ENCODE peak calls at places on chromosomes 2 and 18, in five cellular contexts. T is NCI-H2029; Z is stimulated activated effector memory CD8-positive, alpha-beta T cell treated with anti-CD3 and anti-CD28 coated beads, Interleukin-12 subunit alpha, Interleukin-12 subunit beta, amount 100 ng/mL, for 72 hours; S is posterior vena cava; E is activated naive CD8-positive, alpha-beta T cell treated with anti-CD3 and anti-CD28 coated beads, Interleukin-2, amount 10 ng/mL, durations not matched to agents 7 days and 5 days. X is an unnamed sample.

GRCh38 chr2:177797808-177798207 is 274.8 kb downstream of the PDE11A start:
- DNase-seq in T (no peak), Z (no peak), S (no peak), E (no peak), X (no peak)

GRCh38 chr18:63951302-63951705 is 2.2 kb downstream of the HMSD start:
- DNase-seq in T (no peak), Z (no peak), S (no peak), E (no peak), X (no peak)

GRCh38 chr18:2655954-2656236 is 369 bp downstream of the SMCHD1 start:
- DNase-seq in T (no peak), Z (no peak), S (no peak), E (no peak), X (no peak)

GRCh38 chr2:9174771-9175441 is 31.7 kb upstream of the ASAP2 start:
- DNase-seq in T (peak), Z (no peak), S (peak), E (no peak), X (no peak)

GRCh38 chr18:55875330-55875933 is 287.4 kb upstream of the TCF4 start:
- DNase-seq in T (no peak), Z (no peak), S (no peak), E (no peak), X (no peak)

GRCh38 chr2:20755132-20755800 is 67.6 kb downstream of the LDAH start:
- DNase-seq in T (no peak), Z (no peak), S (no peak), E (no peak), X (no peak)

GRCh38 chr2:112891333-112891950 is 19.5 kb upstream of the IL37 start:
- DNase-seq in T (peak), Z (no peak), S (no peak), E (no peak), X (no peak)

GRCh38 chr2:17901246-17901645 is 22.8 kb downstream of the KCNS3 start:
- DNase-seq in T (peak), Z (no peak), S (no peak), E (no peak), X (no peak)

GRCh38 chr2:216205486-216205885 is 96.3 kb downstream of the XRCC5 start:
- DNase-seq in T (no peak), Z (no peak), S (no peak), E (no peak), X (no peak)

GRCh38 chr2:196063773-196064172 is 4.9 kb downstream of the DNAH7 start:
- DNase-seq in T (no peak), Z (no peak), S (peak), E (no peak), X (no peak)